ENCODE peak calls at places on chromosome 15, in five cellular contexts. U is mesenteric fat pad, X is NCI-H146, Z is right cardiac atrium, N is sigmoid colon. I is an unnamed sample.

GRCh38 chr15:101675015-101675414 is 22.8 kb upstream of the TM2D3 start:
- DNase-seq in U (no peak), N (no peak), Z (no peak), X (no peak), I (no peak)

GRCh38 chr15:32132850-32133249 is 102.5 kb downstream of the CHRNA7 start:
- DNase-seq in U (no peak), N (no peak), Z (no peak), X (no peak), I (no peak)

GRCh38 chr15:26516102-26516980 is 256.5 kb downstream of the GABRB3 start:
- DNase-seq in Z (no peak), N (no peak), X (no peak), U (no peak), I (no peak)

GRCh38 chr15:91807122-91807521 is 46.4 kb upstream of the SLCO3A1 start:
- DNase-seq in U (no peak), X (peak; percentile 66), Z (no peak), N (no peak), I (no peak)

GRCh38 chr15:61715082-61715481 is 345.2 kb downstream of the VPS13C start:
- DNase-seq in Z (no peak), N (no peak), X (peak; percentile 70), U (no peak), I (no peak)

GRCh38 chr15:100784493-100785180 is 95.0 kb upstream of the ALDH1A3 start:
- DNase-seq in Z (no peak), U (peak; percentile 53), N (peak; percentile 4), X (no peak), I (no peak)

GRCh38 chr15:101138913-101139880 is 112.7 kb downstream of the CHSY1 start:
- DNase-seq in Z (no peak), U (no peak), X (no peak), N (no peak), I (no peak)

GRCh38 chr15:49301562-49301961 is 121.5 kb upstream of the FGF7 start:
- DNase-seq in X (no peak), N (no peak), U (no peak), Z (no peak), I (no peak)

GRCh38 chr15:88649753-88650551 is 11.1 kb downstream of the ISG20 start:
- DNase-seq in N (peak; percentile 56), U (peak; percentile 74), X (no peak), Z (no peak), I (no peak)

GRCh38 chr15:34753236-34753894 is 1.4 kb downstream of the GJD2 start:
- DNase-seq in X (no peak), Z (peak; percentile 44), N (no peak), U (no peak), I (no peak)

GRCh38 chr15:44066211-44066827 is 128.8 kb downstream of the FRMD5 start:
- DNase-seq in N (no peak), Z (no peak), X (peak; percentile 65), U (no peak), I (no peak)

GRCh38 chr15:69087581-69087980 is 72.9 kb upstream of the GLCE start:
- DNase-seq in U (no peak), N (no peak), Z (no peak), X (no peak), I (no peak)

GRCh38 chr15:58870451-58870850 is 63.0 kb downstream of the SLTM start:
- DNase-seq in U (no peak), Z (no peak), N (no peak), X (no peak), I (no peak)

GRCh38 chr15:55221090-55222011 is 24.6 kb upstream of the RSL24D1 start:
- DNase-seq in U (no peak), N (no peak), X (no peak), Z (no peak), I (no peak)

GRCh38 chr15:40695469-40695910 is 516 bp downstream of the RAD51 start:
- DNase-seq in N (no peak), X (no peak), U (no peak), Z (no peak), I (no peak)

GRCh38 chr15:83764201-83764839 is 110.4 kb downstream of the ADAMTSL3 start:
- DNase-seq in N (no peak), U (no peak), X (no peak), Z (no peak), I (no peak)

GRCh38 chr15:91948001-91948608 is 94.6 kb downstream of the SLCO3A1 start:
- DNase-seq in U (no peak), Z (peak; percentile 68), N (no peak), X (peak; percentile 53), I (no peak)

GRCh38 chr15:50257924-50258323 is 7.6 kb downstream of the HDC start:
- DNase-seq in N (no peak), X (no peak), Z (no peak), U (no peak), I (no peak)

GRCh38 chr15:48432688-48433087 is 101.5 kb downstream of the DUT start:
- DNase-seq in X (no peak), Z (no peak), N (no peak), U (no peak), I (no peak)

GRCh38 chr15:66774001-66774814 is 72.2 kb downstream of the SMAD6 start:
- DNase-seq in U (no peak), X (peak; percentile 33), N (peak; percentile 92), Z (peak; percentile 94), I (peak; percentile 89)

GRCh38 chr15:74613953-74614743 is 1.5 kb upstream of the CLK3 start:
- DNase-seq in Z (peak; percentile 51), X (no peak), U (no peak), N (no peak), I (peak; percentile 92)

GRCh38 chr15:82081904-82082810 is 36.3 kb upstream of the MEX3B start:
- DNase-seq in N (no peak), U (no peak), X (no peak), Z (no peak), I (no peak)

GRCh38 chr15:85750319-85750806 is 44.4 kb downstream of the KLHL25 start:
- DNase-seq in X (no peak), N (peak; percentile 90), U (peak; percentile 90), Z (peak; percentile 95), I (peak; percentile 88)

GRCh38 chr15:36235173-36235572 is 344.3 kb upstream of the CDIN1 start:
- DNase-seq in U (no peak), N (no peak), X (no peak), Z (no peak), I (no peak)

GRCh38 chr15:94387854-94388441 is 156.6 kb downstream of the MCTP2 start:
- DNase-seq in U (no peak), N (no peak), X (no peak), Z (no peak), I (no peak)

GRCh38 chr15:95930659-95931375 is 399.7 kb upstream of the NR2F2 start:
- DNase-seq in N (no peak), Z (peak; percentile 56), U (no peak), X (no peak), I (no peak)

GRCh38 chr15:35697549-35698299 is 151.8 kb upstream of the DPH6 start:
- DNase-seq in X (no peak), U (no peak), Z (peak; percentile 64), N (no peak), I (no peak)

GRCh38 chr15:43187544-43188155 is 2.4 kb downstream of the CCNDBP1 start:
- DNase-seq in X (peak; percentile 6), U (no peak), N (no peak), Z (no peak), I (no peak)

GRCh38 chr15:90845201-90845949 is 23.0 kb upstream of the FURIN start:
- DNase-seq in N (no peak), X (no peak), U (no peak), Z (no peak), I (no peak)

GRCh38 chr15:69044899-69045298 is 30.4 kb downstream of the NOX5 start:
- DNase-seq in Z (no peak), N (no peak), U (peak; percentile 53), X (no peak), I (no peak)

GRCh38 chr15:67133738-67134576 is 68.6 kb downstream of the SMAD3 start:
- DNase-seq in Z (no peak), U (peak; percentile 82), N (peak; percentile 66), X (no peak), I (no peak)